ENCODE peak calls at places on chromosomes 3 and 15, in seven cellular contexts. I is endothelial cell of umbilical vein, G is HepG2, Q is H1, H is spleen, E is transverse colon, K is GM23338. R is an unnamed sample. For H3K4me1, the result is how much of the 10 kb centered on the place peaks cover.

GRCh38 chr15:66294157-66294931 is 976 bp downstream of the DIS3L start:
- DNase-seq in I (peak), H (no peak), Q (no peak), E (peak), G (peak), K (peak), R (no peak)

GRCh38 chr15:33547876-33548275 is 237.1 kb downstream of the RYR3 start:
- DNase-seq in K (peak), E (no peak), I (peak), Q (peak), G (peak), H (no peak), R (no peak)

GRCh38 chr3:169558371-169558770 is 105.1 kb downstream of the MECOM start:
- DNase-seq in Q (no peak), E (no peak), K (no peak), G (no peak), I (peak), H (no peak), R (no peak)

GRCh38 chr15:33211409-33211808 is 16.9 kb upstream of the FMN1 start:
- DNase-seq in K (no peak), Q (no peak), G (no peak), H (no peak), I (no peak), E (peak), R (peak)

GRCh38 chr3:175020101-175020500 is 161.0 kb downstream of the NAALADL2 start:
- DNase-seq in E (no peak), H (no peak), I (no peak), G (no peak), K (no peak), Q (no peak), R (no peak)

GRCh38 chr3:191340976-191341375 is 10.7 kb upstream of the UTS2B start:
- DNase-seq in I (no peak), H (no peak), G (no peak), E (no peak), K (no peak), Q (no peak), R (no peak)

GRCh38 chr3:108468577-108468976 is 41.8 kb downstream of the MYH15 start:
- DNase-seq in Q (no peak), K (no peak), H (no peak), E (no peak), G (no peak), I (no peak), R (no peak)

GRCh38 chr15:91407237-91407889 is 307.3 kb downstream of the SV2B start:
- DNase-seq in G (no peak), H (no peak), I (no peak), Q (no peak), K (peak), E (no peak), R (no peak)

GRCh38 chr3:155110996-155111901 is 31.1 kb downstream of the MME start:
- DNase-seq in G (no peak), K (no peak), I (no peak), E (no peak), Q (no peak), H (no peak), R (no peak)

GRCh38 chr15:71167445-71168162 is 52.3 kb downstream of the THSD4 start:
- DNase-seq in I (no peak), G (no peak), H (no peak), Q (no peak), E (no peak), K (no peak), R (no peak)

GRCh38 chr3:30156586-30157498 is 449.6 kb upstream of the TGFBR2 start:
- DNase-seq in K (no peak), G (peak), Q (no peak), H (no peak), I (peak), E (no peak), R (no peak)

GRCh38 chr3:53202331-53203015 is 41.5 kb downstream of the PRKCD start:
- DNase-seq in I (no peak), K (peak), G (no peak), E (no peak), H (no peak), Q (no peak), R (no peak)

GRCh38 chr15:75842722-75843617 is at the start of gene UBE2Q2:
- DNase-seq in G (peak), E (peak), K (peak), I (peak), H (peak), Q (no peak), R (peak)

GRCh38 chr3:27993061-27993460 is 248.4 kb upstream of the CMC1 start:
- DNase-seq in H (no peak), E (no peak), G (no peak), Q (no peak), K (no peak), I (no peak), R (no peak)

GRCh38 chr3:64508140-64508539 is 179.7 kb downstream of the ADAMTS9 start:
- DNase-seq in K (no peak), I (no peak), G (no peak), E (no peak), Q (no peak), H (no peak), R (no peak)

GRCh38 chr3:148840419-148840818 is 12.8 kb downstream of the CPB1 start:
- DNase-seq in I (no peak), Q (no peak), G (no peak), K (no peak), H (no peak), E (no peak), R (no peak)

GRCh38 chr3:180383332-180384020 is 218.5 kb upstream of the TTC14 start:
- DNase-seq in G (no peak), E (no peak), Q (no peak), K (no peak), H (no peak), I (no peak), R (no peak)

GRCh38 chr15:40847225-40847961 is 3.5 kb downstream of the SPINT1 start:
- DNase-seq in K (peak), H (peak), E (peak), G (peak), Q (no peak), I (no peak), R (no peak)

GRCh38 chr3:18007980-18008379 is 265.5 kb upstream of the TBC1D5 start:
- DNase-seq in K (no peak), G (no peak), E (no peak), Q (no peak), H (no peak), I (no peak), R (no peak)

GRCh38 chr15:96230557-96231181 is 99.8 kb upstream of the NR2F2 start:
- DNase-seq in K (no peak), Q (no peak), I (peak), H (no peak), G (no peak), E (no peak), R (no peak)

GRCh38 chr3:53230041-53230621 is 25.7 kb downstream of the TKT start:
- DNase-seq in Q (no peak), E (no peak), G (no peak), K (peak), I (no peak), H (peak), R (no peak)

GRCh38 chr15:50828610-50829206 is 63.2 kb upstream of the SPPL2A start:
- DNase-seq in H (no peak), E (peak), G (peak), K (peak), Q (no peak), I (no peak), R (no peak)

GRCh38 chr3:194967126-194968117 is 281.7 kb downstream of the FAM43A start:
- DNase-seq in G (no peak), H (no peak), I (peak), Q (no peak), K (no peak), E (no peak), R (no peak)
- H3K27ac ChIP-seq in G (no peak), H (no peak), I (no peak), Q (no peak), K (no peak), E (no peak), R (no peak)

DNA sequence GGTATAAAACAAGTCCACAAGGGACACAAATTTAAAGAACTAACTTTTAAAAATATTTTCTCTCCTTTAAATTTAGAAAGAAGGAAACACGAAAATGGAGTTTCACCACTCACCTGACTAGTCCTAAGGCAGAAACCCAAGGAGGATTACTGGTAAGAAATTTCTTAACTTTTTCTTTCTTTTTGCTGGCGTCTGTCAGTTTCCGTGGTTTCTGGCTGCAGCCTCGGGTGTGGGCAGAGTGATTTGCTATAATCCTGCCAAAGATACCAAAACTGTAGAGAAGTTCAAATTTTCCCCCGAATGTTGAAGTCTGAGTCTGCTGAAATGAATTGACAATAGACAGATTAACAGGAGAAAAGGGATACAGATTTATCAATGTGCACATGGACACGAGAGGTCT is 843.6 kb upstream of the ALCAM start:
- DNase-seq in I (no peak), K (no peak), G (no peak), H (no peak), Q (no peak), E (no peak), R (no peak)
- H3K4me1 ChIP-seq in I (under half), K (under half), G (under half), H (under half), Q (under half), E (under half), R (under half)

GRCh38 chr15:77495806-77496589 is 75.3 kb downstream of the HMG20A start:
- DNase-seq in E (no peak), Q (no peak), G (no peak), I (peak), H (peak), K (peak), R (no peak)

GRCh38 chr15:77497108-77497737 is 76.5 kb downstream of the HMG20A start:
- DNase-seq in E (peak), H (peak), G (no peak), I (no peak), K (no peak), Q (no peak), R (no peak)

GRCh38 chr15:77497942-77498361 is 77.3 kb downstream of the HMG20A start:
- DNase-seq in E (no peak), I (no peak), H (no peak), K (no peak), Q (no peak), G (no peak), R (no peak)

GRCh38 chr15:77499087-77499765 is 78.5 kb downstream of the HMG20A start:
- DNase-seq in G (no peak), Q (no peak), K (no peak), E (no peak), H (no peak), I (no peak), R (no peak)

DNA sequence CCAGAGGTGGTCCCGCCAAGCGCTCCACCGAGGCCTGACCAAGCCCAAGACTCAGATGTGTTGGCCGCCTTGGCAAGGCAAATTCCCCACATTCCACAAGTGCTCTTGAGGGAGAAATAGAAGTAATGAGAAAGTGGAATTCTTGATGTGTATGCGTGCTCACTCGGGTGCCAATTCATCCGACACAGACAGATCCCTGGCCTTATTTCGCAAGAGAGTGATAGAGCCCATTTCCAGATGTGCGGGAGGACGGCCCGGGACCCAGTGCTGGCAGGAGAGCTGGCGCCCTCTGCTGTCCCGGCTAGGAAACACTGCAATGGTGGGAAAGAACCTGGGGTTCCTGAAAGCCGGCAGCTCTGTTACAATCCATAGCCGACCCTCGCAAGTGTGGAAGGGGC is 76.0 kb downstream of the HMG20A start:
- DNase-seq in K (peak), I (peak), G (peak), H (peak), Q (peak), E (peak), R (peak)
- TF ChIP-seq POLR2AphosphoS5 in K (no peak), I (no peak), G (no peak), H (peak), Q (no peak), E (peak), R (peak)

DNA sequence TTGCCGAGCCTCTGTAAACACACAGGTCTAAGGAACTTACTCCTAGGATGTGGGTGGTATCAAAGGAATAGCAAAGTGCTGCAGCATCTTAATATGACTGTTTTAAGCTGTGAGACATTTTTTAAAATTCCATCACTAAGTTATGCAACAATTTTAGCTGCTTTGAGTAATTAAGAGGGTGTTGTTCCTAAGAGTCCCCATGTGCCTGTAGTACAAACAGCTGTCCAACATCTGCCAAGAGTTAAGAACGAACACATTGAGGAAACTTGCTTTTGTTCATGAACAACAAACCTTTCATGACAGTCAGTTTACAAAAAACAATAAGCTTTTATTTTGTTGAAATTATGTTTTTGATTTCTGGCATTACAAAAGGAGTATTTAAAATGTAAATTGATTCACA is 337.4 kb upstream of the ARHGEF26 start:
- DNase-seq in E (no peak), G (no peak), H (no peak), K (no peak), Q (no peak), I (no peak), R (no peak)
- H3K27ac ChIP-seq in E (no peak), G (no peak), H (no peak), K (no peak), Q (no peak), I (no peak), R (no peak)

GRCh38 chr3:56780935-56781334 is 20.8 kb downstream of the ARHGEF3 start:
- DNase-seq in G (no peak), K (no peak), E (no peak), H (no peak), Q (no peak), I (no peak), R (no peak)
- H3K4me1 ChIP-seq in G (half or more), K (under half), E (under half), H (half or more), Q (under half), I (under half), R (under half)

GRCh38 chr3:124276163-124276862 is 284.4 kb upstream of the ROPN1 start:
- DNase-seq in Q (no peak), E (no peak), I (no peak), G (no peak), H (no peak), K (no peak), R (no peak)
- TF ChIP-seq POLR2AphosphoS5 in Q (no peak), E (no peak), I (no peak), G (no peak), H (peak), K (no peak), R (no peak)

GRCh38 chr3:128168830-128169229 is 15.5 kb downstream of the EEFSEC start:
- DNase-seq in Q (no peak), I (no peak), K (no peak), H (no peak), E (no peak), G (no peak), R (no peak)

GRCh38 chr3:128167973-128168674 is 14.8 kb downstream of the EEFSEC start:
- DNase-seq in I (no peak), G (peak), H (no peak), K (no peak), E (no peak), Q (no peak), R (no peak)

GRCh38 chr3:128166971-128167453 is 13.7 kb downstream of the EEFSEC start:
- DNase-seq in G (peak), I (no peak), K (no peak), Q (no peak), H (no peak), E (no peak), R (no peak)

GRCh38 chr3:128170866-128171516 is 17.7 kb downstream of the EEFSEC start:
- DNase-seq in H (no peak), G (peak), K (peak), Q (no peak), E (peak), I (peak), R (no peak)

DNA sequence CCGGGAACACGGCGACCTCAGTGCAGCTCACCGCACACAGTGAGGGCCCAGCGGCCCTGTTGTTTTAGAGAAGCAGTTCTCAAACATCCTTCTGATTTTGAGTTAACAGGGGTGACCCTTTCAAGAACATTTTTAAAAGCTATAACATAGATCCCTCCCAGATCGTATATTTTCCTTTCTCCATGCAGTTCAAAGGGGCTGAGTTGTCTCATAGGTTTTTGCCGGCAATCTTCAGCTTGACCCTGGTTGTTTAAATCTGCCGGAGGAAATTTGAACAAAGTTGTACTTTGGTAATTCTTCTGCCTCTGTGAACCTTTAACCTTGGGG is 14.3 kb downstream of the EEFSEC start:
- DNase-seq in E (no peak), Q (no peak), K (no peak), I (no peak), H (no peak), G (no peak), R (no peak)
- H3K27ac ChIP-seq in E (no peak), Q (no peak), K (peak), I (no peak), H (no peak), G (peak), R (no peak)

GRCh38 chr3:188575501-188575900 is 421.5 kb downstream of the LPP start:
- DNase-seq in K (no peak), G (no peak), E (no peak), Q (no peak), H (no peak), I (no peak), R (no peak)
- H3K4me1 ChIP-seq in K (under half), G (under half), E (under half), Q (under half), H (under half), I (under half), R (under half)

GRCh38 chr15:43133429-43134156 is at the start of gene TMEM62:
- DNase-seq in K (peak), H (peak), G (peak), I (peak), Q (no peak), E (peak), R (peak)
- TF ChIP-seq POLR2AphosphoS5 in K (peak), H (peak), G (peak), I (peak), Q (peak), E (peak), R (no peak)

GRCh38 chr3:4515896-4516295 is 22.7 kb downstream of the ITPR1 start:
- DNase-seq in I (no peak), K (no peak), E (no peak), G (no peak), Q (no peak), H (no peak), R (no peak)
- H3K27ac ChIP-seq in I (no peak), K (no peak), E (no peak), G (no peak), Q (no peak), H (no peak), R (no peak)